ENCODE peak calls at places on chromosomes 12 and 14, in eight cellular contexts. One of them, this sample, is unnamed.

GRCh38 chr12:62724947-62725447 is 210.0 kb downstream of the PPM1H start:
- DNase-seq in transverse colon: peak; percentile 54
- DNase-seq in endothelial cell: no peak
- DNase-seq in stomach: peak; percentile 67
- DNase-seq in AG09319: peak; percentile 75
- DNase-seq in left lung: no peak
- DNase-seq in tibial artery: peak; percentile 41
- DNase-seq in HFFc6: peak; percentile 93
- DNase-seq in this sample: no peak

GRCh38 chr12:115166698-115167315 is 482.8 kb upstream of the TBX3 start:
- DNase-seq in tibial artery: no peak
- DNase-seq in HFFc6: no peak
- DNase-seq in transverse colon: no peak
- DNase-seq in left lung: no peak
- DNase-seq in endothelial cell: no peak
- DNase-seq in AG09319: no peak
- DNase-seq in stomach: no peak
- DNase-seq in this sample: no peak

GRCh38 chr14:72389200-72389599 is 457.0 kb downstream of the RGS6 start:
- DNase-seq in AG09319: no peak
- DNase-seq in endothelial cell: no peak
- DNase-seq in HFFc6: no peak
- DNase-seq in transverse colon: no peak
- DNase-seq in tibial artery: no peak
- DNase-seq in stomach: no peak
- DNase-seq in left lung: no peak
- DNase-seq in this sample: no peak

GRCh38 chr12:27623645-27624044 is 72.6 kb upstream of the REP15 start:
- DNase-seq in HFFc6: no peak
- DNase-seq in left lung: no peak
- DNase-seq in AG09319: no peak
- DNase-seq in tibial artery: no peak
- DNase-seq in stomach: no peak
- DNase-seq in endothelial cell: no peak
- DNase-seq in transverse colon: no peak
- DNase-seq in this sample: no peak

GRCh38 chr12:52537101-52537500 is 15.8 kb downstream of the KRT71 start:
- DNase-seq in tibial artery: no peak
- DNase-seq in transverse colon: no peak
- DNase-seq in left lung: no peak
- DNase-seq in AG09319: no peak
- DNase-seq in stomach: no peak
- DNase-seq in endothelial cell: no peak
- DNase-seq in HFFc6: no peak
- DNase-seq in this sample: peak; percentile 51

GRCh38 chr14:85416771-85417170 is 113.2 kb upstream of the FLRT2 start:
- DNase-seq in AG09319: no peak
- DNase-seq in HFFc6: peak; percentile 72
- DNase-seq in transverse colon: no peak
- DNase-seq in endothelial cell: no peak
- DNase-seq in left lung: no peak
- DNase-seq in stomach: no peak
- DNase-seq in tibial artery: no peak
- DNase-seq in this sample: no peak

GRCh38 chr14:91329615-91330014 is 85.1 kb upstream of the GPR68 start:
- DNase-seq in AG09319: no peak
- DNase-seq in stomach: no peak
- DNase-seq in HFFc6: no peak
- DNase-seq in transverse colon: no peak
- DNase-seq in endothelial cell: no peak
- DNase-seq in left lung: no peak
- DNase-seq in tibial artery: no peak
- DNase-seq in this sample: no peak

GRCh38 chr12:90945070-90945649 is 9.8 kb downstream of the CCER1 start:
- DNase-seq in endothelial cell: no peak
- DNase-seq in stomach: no peak
- DNase-seq in HFFc6: peak; percentile 38
- DNase-seq in tibial artery: no peak
- DNase-seq in transverse colon: no peak
- DNase-seq in left lung: no peak
- DNase-seq in AG09319: no peak
- DNase-seq in this sample: no peak

GRCh38 chr12:113805201-113805600 is 160.9 kb downstream of the RBM19 start:
- DNase-seq in tibial artery: no peak
- DNase-seq in stomach: no peak
- DNase-seq in transverse colon: no peak
- DNase-seq in HFFc6: no peak
- DNase-seq in left lung: no peak
- DNase-seq in endothelial cell: no peak
- DNase-seq in AG09319: no peak
- DNase-seq in this sample: no peak

GRCh38 chr12:30134229-30134628 is 350.5 kb upstream of the TMTC1 start:
- DNase-seq in left lung: no peak
- DNase-seq in transverse colon: no peak
- DNase-seq in stomach: no peak
- DNase-seq in AG09319: no peak
- DNase-seq in endothelial cell: no peak
- DNase-seq in tibial artery: no peak
- DNase-seq in HFFc6: no peak
- DNase-seq in this sample: no peak
- TF ChIP-seq CTCF in left lung: no peak
- TF ChIP-seq CTCF in transverse colon: no peak
- TF ChIP-seq CTCF in stomach: no peak
- TF ChIP-seq CTCF in AG09319: no peak
- TF ChIP-seq CTCF in endothelial cell: peak; percentile 37
- TF ChIP-seq CTCF in tibial artery: no peak
- TF ChIP-seq CTCF in HFFc6: no peak
- TF ChIP-seq CTCF in this sample: no peak

GRCh38 chr14:35438910-35439713 is 34.6 kb upstream of the NFKBIA start:
- DNase-seq in endothelial cell: no peak
- DNase-seq in transverse colon: no peak
- DNase-seq in stomach: no peak
- DNase-seq in left lung: no peak
- DNase-seq in AG09319: no peak
- DNase-seq in tibial artery: no peak
- DNase-seq in HFFc6: no peak
- DNase-seq in this sample: no peak
- TF ChIP-seq CTCF in endothelial cell: peak; percentile 76
- TF ChIP-seq CTCF in transverse colon: peak; percentile 19
- TF ChIP-seq CTCF in stomach: no peak
- TF ChIP-seq CTCF in left lung: no peak
- TF ChIP-seq CTCF in AG09319: peak; percentile 53
- TF ChIP-seq CTCF in tibial artery: no peak
- TF ChIP-seq CTCF in HFFc6: peak; percentile 83
- TF ChIP-seq CTCF in this sample: peak; percentile 28

GRCh38 chr12:116870306-116870705 is 10.9 kb downstream of the HRK start:
- DNase-seq in tibial artery: no peak
- DNase-seq in stomach: no peak
- DNase-seq in HFFc6: no peak
- DNase-seq in AG09319: no peak
- DNase-seq in left lung: no peak
- DNase-seq in transverse colon: no peak
- DNase-seq in endothelial cell: no peak
- DNase-seq in this sample: no peak

GRCh38 chr12:116878567-116879508 is 2.4 kb downstream of the HRK start:
- DNase-seq in tibial artery: no peak
- DNase-seq in HFFc6: no peak
- DNase-seq in left lung: peak; percentile 76
- DNase-seq in stomach: no peak
- DNase-seq in transverse colon: peak; percentile 69
- DNase-seq in AG09319: no peak
- DNase-seq in endothelial cell: no peak
- DNase-seq in this sample: no peak

GRCh38 chr12:116876151-116876869 is 4.9 kb downstream of the HRK start:
- DNase-seq in tibial artery: no peak
- DNase-seq in endothelial cell: no peak
- DNase-seq in HFFc6: no peak
- DNase-seq in AG09319: no peak
- DNase-seq in stomach: no peak
- DNase-seq in transverse colon: no peak
- DNase-seq in left lung: no peak
- DNase-seq in this sample: no peak

GRCh38 chr12:116879509-116880212 is 1.6 kb downstream of the HRK start:
- DNase-seq in left lung: peak; percentile 70
- DNase-seq in transverse colon: peak; percentile 14
- DNase-seq in tibial artery: no peak
- DNase-seq in HFFc6: no peak
- DNase-seq in AG09319: no peak
- DNase-seq in endothelial cell: no peak
- DNase-seq in stomach: no peak
- DNase-seq in this sample: no peak

GRCh38 chr12:116874324-116874995 is 6.8 kb downstream of the HRK start:
- DNase-seq in transverse colon: no peak
- DNase-seq in HFFc6: no peak
- DNase-seq in tibial artery: no peak
- DNase-seq in AG09319: no peak
- DNase-seq in left lung: no peak
- DNase-seq in endothelial cell: no peak
- DNase-seq in stomach: no peak
- DNase-seq in this sample: no peak
- TF ChIP-seq CTCF in transverse colon: no peak
- TF ChIP-seq CTCF in HFFc6: no peak
- TF ChIP-seq CTCF in tibial artery: no peak
- TF ChIP-seq CTCF in AG09319: no peak
- TF ChIP-seq CTCF in left lung: no peak
- TF ChIP-seq CTCF in endothelial cell: no peak
- TF ChIP-seq CTCF in stomach: no peak
- TF ChIP-seq CTCF in this sample: no peak

GRCh38 chr12:102526701-102527100 is 46.3 kb upstream of the IGF1 start:
- DNase-seq in HFFc6: peak; percentile 32
- DNase-seq in stomach: no peak
- DNase-seq in AG09319: no peak
- DNase-seq in tibial artery: no peak
- DNase-seq in endothelial cell: no peak
- DNase-seq in transverse colon: no peak
- DNase-seq in left lung: no peak
- DNase-seq in this sample: no peak

GRCh38 chr12:102521662-102522277 is 41.4 kb upstream of the IGF1 start:
- DNase-seq in AG09319: no peak
- DNase-seq in stomach: no peak
- DNase-seq in tibial artery: no peak
- DNase-seq in left lung: no peak
- DNase-seq in endothelial cell: no peak
- DNase-seq in transverse colon: no peak
- DNase-seq in HFFc6: no peak
- DNase-seq in this sample: no peak

GRCh38 chr12:102518871-102519270 is 38.5 kb upstream of the IGF1 start:
- DNase-seq in AG09319: no peak
- DNase-seq in transverse colon: no peak
- DNase-seq in left lung: no peak
- DNase-seq in tibial artery: no peak
- DNase-seq in HFFc6: no peak
- DNase-seq in stomach: no peak
- DNase-seq in endothelial cell: no peak
- DNase-seq in this sample: no peak

GRCh38 chr12:102527256-102527720 is 46.9 kb upstream of the IGF1 start:
- DNase-seq in HFFc6: peak; percentile 90
- DNase-seq in transverse colon: no peak
- DNase-seq in endothelial cell: no peak
- DNase-seq in left lung: no peak
- DNase-seq in AG09319: no peak
- DNase-seq in tibial artery: no peak
- DNase-seq in stomach: no peak
- DNase-seq in this sample: no peak

DNA sequence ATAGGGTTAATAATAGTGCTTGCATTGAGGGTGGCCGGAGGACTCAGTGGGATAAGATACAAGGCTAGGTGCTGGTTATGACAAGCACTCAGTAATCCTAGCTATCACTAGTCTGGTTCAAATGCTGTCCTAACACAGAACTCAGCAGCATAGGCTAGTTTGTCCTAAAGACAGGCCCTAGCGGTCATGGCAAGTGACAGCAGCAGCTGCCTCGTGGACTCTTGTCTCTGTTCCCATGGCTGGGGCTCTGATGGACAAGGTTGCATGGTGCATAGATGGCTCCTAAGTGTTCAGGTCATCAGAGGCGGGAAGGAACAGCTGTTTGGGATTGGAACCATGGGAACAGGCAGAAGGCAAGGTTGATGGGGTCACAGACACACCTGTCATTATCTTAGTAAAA is 42.4 kb upstream of the IGF1 start:
- DNase-seq in stomach: no peak
- DNase-seq in endothelial cell: no peak
- DNase-seq in HFFc6: no peak
- DNase-seq in left lung: no peak
- DNase-seq in tibial artery: no peak
- DNase-seq in transverse colon: no peak
- DNase-seq in AG09319: no peak
- DNase-seq in this sample: no peak
- TF ChIP-seq CTCF in stomach: no peak
- TF ChIP-seq CTCF in endothelial cell: no peak
- TF ChIP-seq CTCF in HFFc6: no peak
- TF ChIP-seq CTCF in left lung: no peak
- TF ChIP-seq CTCF in tibial artery: no peak
- TF ChIP-seq CTCF in transverse colon: no peak
- TF ChIP-seq CTCF in AG09319: no peak
- TF ChIP-seq CTCF in this sample: no peak

DNA sequence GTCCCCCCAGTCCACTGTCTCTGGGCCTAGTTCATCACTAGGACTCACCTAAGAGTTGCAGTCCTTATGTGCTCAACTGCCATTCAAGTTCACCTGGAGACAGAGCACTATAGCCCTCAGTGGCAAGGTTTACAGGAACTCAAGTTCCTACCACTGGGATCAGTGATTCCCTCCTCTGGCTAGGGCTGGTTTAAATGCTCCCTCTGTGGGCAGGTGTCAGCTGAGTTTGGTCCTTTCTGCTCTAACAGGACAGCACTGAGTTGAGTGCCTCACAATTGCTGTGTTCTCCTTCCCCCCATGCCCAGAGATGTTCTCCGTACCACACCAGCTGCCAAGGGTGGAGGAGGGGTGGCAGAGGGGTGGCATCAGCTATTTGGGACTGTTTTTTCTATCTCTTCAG is 20.8 kb upstream of the SAV1 start:
- DNase-seq in endothelial cell: no peak
- DNase-seq in tibial artery: no peak
- DNase-seq in AG09319: no peak
- DNase-seq in HFFc6: no peak
- DNase-seq in transverse colon: no peak
- DNase-seq in left lung: no peak
- DNase-seq in stomach: no peak
- DNase-seq in this sample: no peak
- TF ChIP-seq CTCF in endothelial cell: no peak
- TF ChIP-seq CTCF in tibial artery: no peak
- TF ChIP-seq CTCF in AG09319: no peak
- TF ChIP-seq CTCF in HFFc6: no peak
- TF ChIP-seq CTCF in transverse colon: no peak
- TF ChIP-seq CTCF in left lung: no peak
- TF ChIP-seq CTCF in stomach: no peak
- TF ChIP-seq CTCF in this sample: peak; percentile 8

This sample was measured in right lobe of liver.